ENCODE peak calls at places on chromosomes 3 and 15, in nine cellular contexts. X is Peyer's patch, Y is vagina, G is esophagus muscularis mucosa, L is ovary, O is uterus, N is GM12878, A is HCT116, C is heart left ventricle. I is an unnamed sample.

GRCh38 chr15:70212288-70212962 is 114.7 kb upstream of the TLE3 start:
- DNase-seq in G (no peak), C (no peak), X (no peak), O (no peak), L (no peak), A (no peak), N (no peak), Y (no peak), I (no peak)

GRCh38 chr3:61562042-61562809 is 855 bp downstream of the PTPRG start:
- DNase-seq in X (peak; percentile 59), L (peak; percentile 28), N (no peak), A (no peak), Y (no peak), C (peak; percentile 47), G (no peak), O (no peak), I (no peak)

GRCh38 chr15:52509500-52510244 is 19.0 kb downstream of the MYO5A start:
- DNase-seq in C (no peak), L (no peak), A (no peak), G (no peak), X (no peak), O (no peak), Y (no peak), N (no peak), I (no peak)

GRCh38 chr3:183447206-183448001 is 19.0 kb upstream of the MCF2L2 start:
- DNase-seq in N (peak; percentile 43), X (peak; percentile 83), G (peak; percentile 93), L (peak; percentile 57), A (peak; percentile 91), O (peak; percentile 66), C (peak; percentile 94), Y (no peak), I (peak; percentile 65)

GRCh38 chr3:138365253-138365555 is 16.8 kb downstream of the MRAS start:
- DNase-seq in L (no peak), O (no peak), G (no peak), C (no peak), X (peak; percentile 7), A (no peak), Y (no peak), N (no peak), I (no peak)

GRCh38 chr15:59812185-59812870 is 123.2 kb upstream of the BNIP2 start:
- DNase-seq in O (no peak), Y (no peak), X (no peak), C (no peak), A (no peak), N (no peak), G (peak; percentile 85), L (no peak), I (no peak)

GRCh38 chr3:154753101-154753500 is 323.1 kb upstream of the GPR149 start:
- DNase-seq in N (no peak), Y (no peak), L (no peak), X (no peak), C (no peak), A (no peak), O (no peak), G (no peak), I (no peak)

GRCh38 chr3:159486580-159486979 is 502.1 kb upstream of the IL12A start:
- DNase-seq in N (no peak), C (no peak), O (no peak), L (no peak), G (no peak), Y (no peak), X (no peak), A (peak; percentile 22), I (no peak)

GRCh38 chr3:50298836-50299637 is at the start of the genes HYAL3 and NAA80:
- DNase-seq in G (peak; percentile 100), O (peak; percentile 99), C (peak; percentile 99), A (peak; percentile 99), X (peak; percentile 100), L (peak; percentile 99), N (peak; percentile 98), Y (peak; percentile 100), I (peak; percentile 93)

GRCh38 chr3:50300681-50301254 is 1.6 kb upstream of the HYAL3 start:
- DNase-seq in G (no peak), O (no peak), N (no peak), Y (no peak), C (no peak), L (no peak), A (no peak), X (peak; percentile 52), I (no peak)

GRCh38 chr3:50297896-50298725 is 1.1 kb downstream of the HYAL3 start:
- DNase-seq in C (no peak), L (no peak), O (no peak), A (no peak), Y (no peak), X (no peak), N (no peak), G (no peak), I (no peak)

GRCh38 chr3:50299638-50299928 is 378 bp upstream of the HYAL3 start:
- DNase-seq in O (no peak), Y (no peak), N (no peak), X (no peak), G (no peak), C (no peak), L (no peak), A (no peak), I (peak; percentile 93)

DNA sequence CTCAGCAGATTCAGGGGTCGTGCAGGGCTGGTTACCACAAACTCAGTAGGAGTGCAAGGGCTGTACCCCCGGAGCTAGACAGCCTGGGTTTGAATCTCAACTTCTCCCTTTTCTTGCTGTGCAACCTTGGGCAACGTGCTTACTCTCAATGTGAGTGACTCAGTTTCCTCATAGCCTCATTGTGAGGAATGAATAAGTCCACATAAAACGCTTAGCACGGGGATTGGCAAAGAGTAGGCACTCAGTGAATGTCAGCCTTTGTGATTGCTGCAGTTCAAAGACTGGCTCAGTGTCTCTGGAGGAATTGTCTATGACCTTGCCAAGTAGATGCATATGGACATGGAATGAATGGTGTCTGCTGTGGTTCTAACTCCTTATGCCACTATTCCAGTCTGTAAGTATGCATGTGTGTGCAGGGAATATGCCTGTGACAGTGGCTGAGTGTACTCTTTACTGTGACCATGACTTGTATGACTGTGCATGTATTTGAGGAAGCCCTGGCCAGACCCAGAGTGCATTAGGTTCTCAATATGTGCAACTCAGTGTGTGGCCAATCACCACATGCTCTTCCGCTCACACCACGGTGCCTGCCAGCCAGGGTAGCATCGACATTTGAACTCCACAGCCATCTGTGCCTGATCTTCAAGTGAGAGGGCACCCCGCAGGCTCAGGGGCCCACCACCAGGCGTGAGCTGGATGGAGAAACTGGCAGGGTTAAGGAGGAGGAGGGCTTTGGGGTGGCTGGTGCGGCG is 900 bp upstream of the HYAL3 start:
- DNase-seq in L (no peak), G (no peak), N (no peak), A (no peak), Y (no peak), X (no peak), O (no peak), C (peak; percentile 60), I (no peak)
- TF ChIP-seq POLR2A in L (no peak), G (no peak), N (no peak), A (no peak), Y (no peak), X (no peak), O (no peak), C (no peak), I (no peak)

DNA sequence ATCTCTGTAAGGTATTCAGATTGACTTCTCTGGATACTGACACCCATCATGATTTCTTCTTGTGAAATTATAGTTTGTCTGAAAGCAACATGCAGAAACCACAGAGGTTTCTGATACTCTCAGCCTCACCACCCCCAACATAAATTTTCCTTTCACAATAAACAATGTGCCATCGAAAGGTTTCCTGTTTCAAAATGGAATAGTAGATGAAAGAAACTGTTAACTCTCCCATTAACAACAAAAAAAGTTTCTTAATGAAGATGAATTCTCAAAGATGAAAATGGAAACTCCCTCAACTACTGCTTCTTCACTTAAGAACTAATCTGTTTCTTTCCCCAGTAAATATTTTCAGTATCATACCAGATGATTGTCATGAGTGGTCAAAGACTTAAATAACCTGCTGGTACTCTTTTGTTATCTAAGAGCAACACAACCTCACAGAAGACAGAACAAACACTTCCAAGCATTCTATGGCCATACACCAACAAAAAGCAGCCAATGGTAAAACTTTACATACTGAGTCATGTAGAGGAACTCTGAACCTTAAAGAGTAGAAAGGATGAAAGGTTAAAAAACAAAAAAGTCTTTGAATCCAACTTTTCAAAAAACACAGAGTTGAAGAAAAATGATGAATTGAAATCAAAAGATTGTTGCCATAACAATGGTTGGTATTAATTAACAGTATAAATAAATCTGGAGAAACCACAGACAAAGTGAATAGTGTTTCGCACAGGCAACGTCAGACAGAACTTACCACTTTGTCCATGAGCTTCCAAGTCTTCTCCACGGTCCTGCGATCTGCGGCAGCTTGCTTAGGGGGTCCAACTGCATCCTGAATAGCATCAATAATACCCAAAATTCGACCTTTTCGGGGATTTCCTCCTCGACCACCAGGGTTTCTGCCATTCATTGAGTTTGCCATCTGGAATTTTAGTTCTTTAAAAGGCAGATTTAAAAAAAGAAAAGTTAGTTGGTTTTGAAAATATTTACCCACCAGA is 1.9 kb downstream of the CBLB start:
- DNase-seq in C (no peak), X (no peak), G (no peak), O (no peak), Y (no peak), N (peak; percentile 80), A (no peak), L (no peak), I (no peak)
- TF ChIP-seq POLR2A in C (no peak), X (no peak), G (no peak), O (no peak), Y (no peak), N (peak; percentile 58), A (no peak), L (no peak), I (no peak)

GRCh38 chr3:194485876-194486539 is 794 bp downstream of the ATP13A3 start:
- DNase-seq in O (peak; percentile 45), A (no peak), C (peak; percentile 42), X (peak; percentile 65), Y (no peak), G (peak; percentile 91), L (peak; percentile 35), N (no peak), I (peak; percentile 35)

GRCh38 chr3:194488007-194488742 is 1.4 kb upstream of the ATP13A3 start:
- DNase-seq in L (no peak), A (no peak), G (peak; percentile 74), O (no peak), C (no peak), N (no peak), X (no peak), Y (no peak), I (peak; percentile 31)

GRCh38 chr3:194487289-194488006 is 646 bp upstream of the ATP13A3 start:
- DNase-seq in Y (no peak), A (no peak), G (peak; percentile 90), L (peak; percentile 31), C (peak; percentile 65), O (peak; percentile 41), N (no peak), X (peak; percentile 69), I (no peak)

GRCh38 chr3:194485471-194485875 is 1.3 kb downstream of the ATP13A3 start:
- DNase-seq in L (no peak), A (no peak), Y (no peak), C (no peak), O (no peak), X (no peak), N (no peak), G (no peak), I (peak; percentile 45)

GRCh38 chr3:194486540-194487288 is at the start of gene ATP13A3:
- DNase-seq in Y (no peak), C (peak; percentile 93), A (peak; percentile 61), G (peak; percentile 96), X (peak; percentile 95), N (no peak), O (peak; percentile 87), L (peak; percentile 86), I (peak; percentile 96)
- TF ChIP-seq POLR2A in Y (no peak), C (peak; percentile 91), A (peak; percentile 71), G (peak; percentile 87), X (peak; percentile 63), N (peak; percentile 88), O (peak; percentile 92), L (peak; percentile 78), I (peak; percentile 89)

GRCh38 chr3:52444860-52445793 is at the start of gene SEMA3G:
- DNase-seq in L (no peak), C (peak; percentile 82), O (no peak), A (peak; percentile 74), Y (no peak), G (peak; percentile 94), X (peak; percentile 89), N (no peak), I (peak; percentile 76)
- TF ChIP-seq POLR2A in L (no peak), C (peak; percentile 63), O (peak; percentile 38), A (peak; percentile 98), Y (no peak), G (peak; percentile 19), X (no peak), N (peak; percentile 71), I (peak; percentile 35)

I was measured in H54.